ENCODE peak calls at places on chromosomes 2 and 18, in eight cellular contexts. A is upper lobe of right lung; R is HCT116; X is CD4-positive, alpha-beta T cell; Z is pancreas; U is Peyer's patch; I is left ventricle myocardium inferior; S is fibroblast of lung. G is an unnamed sample.

GRCh38 chr2:230908595-230909191 is 16.3 kb downstream of the GPR55 start:
- DNase-seq in S (peak; percentile 78), X (no peak), U (peak; percentile 69), A (peak; percentile 48), R (peak; percentile 70), I (no peak), Z (no peak), G (no peak)

GRCh38 chr2:88254437-88255081 is 84.4 kb downstream of the THNSL2 start:
- DNase-seq in R (no peak), Z (no peak), X (no peak), S (no peak), U (no peak), A (no peak), I (no peak), G (no peak)

GRCh38 chr2:150919899-150920298 is 341.8 kb downstream of the RBM43 start:
- DNase-seq in S (peak; percentile 49), A (no peak), I (no peak), R (no peak), Z (no peak), U (no peak), X (no peak), G (no peak)

GRCh38 chr18:44748582-44748981 is 67.9 kb downstream of the SETBP1 start:
- DNase-seq in S (no peak), X (no peak), U (no peak), R (no peak), Z (no peak), A (no peak), I (no peak), G (no peak)

GRCh38 chr2:201070966-201071304 is 536 bp downstream of the HYCC2 start:
- DNase-seq in I (no peak), U (no peak), Z (no peak), S (peak; percentile 10), R (no peak), A (no peak), X (no peak), G (no peak)

GRCh38 chr2:203871371-203871983 is 3.9 kb downstream of the CTLA4 start:
- DNase-seq in U (no peak), S (no peak), A (no peak), I (no peak), X (no peak), Z (no peak), R (no peak), G (no peak)

GRCh38 chr2:29560566-29560965 is 360.8 kb downstream of the ALK start:
- DNase-seq in U (no peak), A (no peak), R (no peak), S (no peak), X (no peak), Z (no peak), I (no peak), G (no peak)

GRCh38 chr2:171404258-171404657 is 29.5 kb downstream of the METTL8 start:
- DNase-seq in Z (no peak), U (no peak), A (no peak), I (no peak), R (peak; percentile 64), S (peak; percentile 87), X (no peak), G (no peak)

GRCh38 chr2:94875064-94875819 is 4.0 kb downstream of the TEKT4 start:
- DNase-seq in I (peak; percentile 7), Z (peak; percentile 59), S (no peak), R (no peak), U (no peak), A (peak; percentile 53), X (no peak), G (no peak)

GRCh38 chr2:29025711-29026110 is 44.6 kb downstream of the TOGARAM2 start:
- DNase-seq in A (no peak), S (no peak), X (no peak), U (no peak), Z (no peak), R (no peak), I (no peak), G (no peak)

GRCh38 chr18:36152781-36153180 is 23.1 kb downstream of the ELP2 start:
- DNase-seq in Z (no peak), X (no peak), U (no peak), A (no peak), S (peak; percentile 65), R (no peak), I (no peak), G (no peak)

GRCh38 chr2:118554616-118555015 is 292.8 kb downstream of the EN1 start:
- DNase-seq in S (peak; percentile 6), A (no peak), Z (no peak), R (no peak), X (no peak), U (no peak), I (no peak), G (no peak)

GRCh38 chr2:48032765-48033164 is 126.5 kb upstream of the FBXO11 start:
- DNase-seq in I (no peak), S (no peak), A (no peak), Z (no peak), R (no peak), X (no peak), U (no peak), G (no peak)

GRCh38 chr2:181642071-181642470 is 14.8 kb downstream of the CERKL start:
- DNase-seq in S (no peak), A (no peak), R (no peak), I (no peak), Z (no peak), U (no peak), X (no peak), G (no peak)

GRCh38 chr2:150981826-150982225 is 279.8 kb downstream of the RBM43 start:
- DNase-seq in I (no peak), U (no peak), S (peak; percentile 47), A (no peak), R (no peak), Z (no peak), X (no peak), G (no peak)

GRCh38 chr2:161710131-161710915 is 86.1 kb downstream of the SLC4A10 start:
- DNase-seq in S (peak; percentile 63), Z (no peak), U (no peak), X (no peak), I (no peak), R (no peak), A (no peak), G (no peak)

GRCh38 chr2:147449323-147450080 is 395.3 kb upstream of the ACVR2A start:
- DNase-seq in A (no peak), I (no peak), U (no peak), Z (no peak), R (no peak), S (peak; percentile 20), X (peak; percentile 14), G (no peak)

GRCh38 chr2:144361742-144362141 is 158.2 kb downstream of the ZEB2 start:
- DNase-seq in I (no peak), A (no peak), U (no peak), R (no peak), Z (no peak), S (no peak), X (no peak), G (no peak)

GRCh38 chr18:24600076-24600654 is 139.7 kb downstream of the HRH4 start:
- DNase-seq in Z (no peak), I (no peak), X (no peak), A (no peak), U (no peak), S (peak; percentile 35), R (peak; percentile 27), G (no peak)

GRCh38 chr2:143468341-143468888 is 339.2 kb downstream of the ARHGAP15 start:
- DNase-seq in S (no peak), A (no peak), I (no peak), R (no peak), U (no peak), Z (no peak), X (no peak), G (no peak)

DNA sequence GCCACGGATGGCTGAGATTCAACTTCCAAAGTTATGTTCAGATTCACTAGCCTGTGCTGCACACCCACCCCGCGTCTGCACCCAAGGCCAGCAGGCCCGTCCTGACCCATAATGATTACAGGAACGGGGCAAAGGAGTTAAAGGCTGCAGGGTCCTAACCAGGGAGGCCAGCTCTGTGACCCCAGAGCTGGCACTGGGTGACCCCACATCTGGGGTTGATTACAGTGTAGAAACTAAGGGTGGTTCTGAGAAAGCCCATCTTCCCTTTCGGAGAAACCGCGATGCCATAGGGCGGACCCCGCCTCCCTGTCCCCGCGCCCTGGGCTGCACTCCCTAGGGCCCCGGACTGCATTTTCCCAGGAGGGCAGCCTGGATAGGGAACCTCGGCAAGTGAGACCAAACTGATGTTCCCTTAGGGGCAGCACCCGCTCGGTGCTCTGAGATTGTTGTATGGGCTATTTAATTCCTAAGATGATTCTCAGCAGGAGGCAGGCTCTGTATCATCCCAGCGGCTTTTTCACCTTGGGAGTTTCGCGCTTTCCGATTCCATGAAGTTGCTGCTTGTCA is 2.2 kb upstream of the GPR148 start:
- DNase-seq in A (no peak), I (no peak), X (no peak), S (no peak), U (no peak), Z (peak; percentile 63), R (no peak), G (no peak)
- H3K27ac ChIP-seq in A (peak overlapping the region; percentile 65), I (peak overlapping the region; percentile 80), X (peak overlapping the region; percentile 62), S (no peak overlapping the region), U (peak overlapping the region; percentile 43), Z (no peak overlapping the region), R (peak overlapping the region; percentile 27), G (peak overlapping the region; percentile 66)

GRCh38 chr2:104866883-104867350 is 13.0 kb downstream of the POU3F3 start:
- DNase-seq in X (no peak), Z (no peak), I (no peak), S (no peak), R (no peak), U (no peak), A (no peak), G (no peak)
- H3K27me3 ChIP-seq in X (peaks cover 90% of the 10 kb centered on the region), Z (no peaks in the 10 kb centered on the region), I (peaks cover 100% of the 10 kb centered on the region), S (peaks cover 41% of the 10 kb centered on the region), R (peaks cover 4% of the 10 kb centered on the region), U (peaks cover 47% of the 10 kb centered on the region), A (peaks cover 100% of the 10 kb centered on the region), G (peaks cover 30% of the 10 kb centered on the region)

GRCh38 chr2:129299756-129300155 is 679.7 kb upstream of the RAB6C start:
- DNase-seq in S (no peak), X (no peak), I (no peak), U (no peak), A (no peak), R (no peak), Z (no peak), G (no peak)

GRCh38 chr2:129296401-129297343 is 682.8 kb upstream of the RAB6C start:
- DNase-seq in R (no peak), Z (peak; percentile 21), A (no peak), X (no peak), S (peak; percentile 3), U (no peak), I (no peak), G (no peak)

GRCh38 chr2:129299338-129299737 is 680.1 kb upstream of the RAB6C start:
- DNase-seq in S (no peak), A (no peak), U (no peak), R (no peak), I (no peak), X (no peak), Z (no peak), G (no peak)

GRCh38 chr2:129300456-129300855 is 679.0 kb upstream of the RAB6C start:
- DNase-seq in S (no peak), Z (no peak), U (no peak), I (no peak), A (no peak), X (no peak), R (no peak), G (no peak)

GRCh38 chr2:129297430-129297829 is 682.0 kb upstream of the RAB6C start:
- DNase-seq in U (no peak), Z (no peak), I (no peak), X (no peak), S (no peak), A (no peak), R (no peak), G (no peak)
- TF ChIP-seq CTCF in U (no peak), Z (no peak), I (no peak), X (no peak), S (no peak), A (no peak), R (peak; percentile 28), G (no peak)

GRCh38 chr2:42102606-42103450 is 55.0 kb downstream of the PKDCC start:
- DNase-seq in A (peak; percentile 87), S (peak; percentile 60), X (no peak), Z (peak; percentile 82), R (no peak), I (peak; percentile 67), U (peak; percentile 77), G (no peak)
- H3K27ac ChIP-seq in A (peak overlapping the region; percentile 85), S (no peak overlapping the region), X (peak overlapping the region; percentile 100), Z (peak overlapping the region; percentile 66), R (no peak overlapping the region), I (peak overlapping the region; percentile 88), U (peak overlapping the region; percentile 90), G (peak overlapping the region; percentile 88)